ENCODE peak calls at places on chromosomes 4 and X, in four cellular contexts. Q is G401, T is renal cortical epithelial cell, I is dorsolateral prefrontal cortex. F is an unnamed sample.

GRCh38 chrX:45803383-45803921 is 602.8 kb upstream of the DIPK2B start:
- DNase-seq in Q (no peak), T (peak; percentile 93), I (no peak), F (peak; percentile 60)

GRCh38 chr4:2924286-2924685 is 38.9 kb downstream of the NOP14 start:
- DNase-seq in Q (no peak), T (no peak), I (no peak), F (no peak)

GRCh38 chrX:33014086-33014485 is 197.3 kb downstream of the DMD start:
- DNase-seq in Q (no peak), T (no peak), I (no peak), F (no peak)

GRCh38 chr4:82652062-82652461 is 90.3 kb upstream of the TMEM150C start:
- DNase-seq in Q (no peak), T (peak; percentile 73), I (no peak), F (no peak)

GRCh38 chr4:174521800-174522182 is 497 bp downstream of the HPGD start:
- DNase-seq in Q (no peak), T (no peak), I (no peak), F (no peak)

GRCh38 chr4:154014401-154015105 is 225.7 kb upstream of the SFRP2 start:
- DNase-seq in Q (no peak), T (no peak), I (no peak), F (no peak)

GRCh38 chrX:129875669-129876068 is 30.3 kb upstream of the UTP14A start:
- DNase-seq in Q (no peak), T (peak; percentile 81), I (no peak), F (no peak)

GRCh38 chr4:55931833-55932232 is 16.9 kb upstream of the CEP135 start:
- DNase-seq in Q (no peak), T (no peak), I (no peak), F (no peak)

F was measured in A549.